ENCODE peak calls at places on chromosomes 11 and 22, in eight cellular contexts. One of them, this sample, is unnamed.

GRCh38 chr11:106378513-106379179 is 301.2 kb downstream of the AASDHPPT start:
- DNase-seq in NCI-H446 treated with DMSO at 0.1 percent for 48 hours: no peak
- DNase-seq in HFFc6: no peak
- DNase-seq in stomach: no peak
- DNase-seq in stimulated activated CD8-positive, alpha-beta memory T cell treated with anti-CD3 and anti-CD28 coated beads, Interleukin-12 subunit alpha, Interleukin-12 subunit beta, amount 100 ng/mL, for 4 hours: no peak
- DNase-seq in CD4-positive, alpha-beta memory T cell: no peak
- DNase-seq in erythroblast: no peak
- DNase-seq in GM12865: no peak
- DNase-seq in this sample: no peak

GRCh38 chr11:111376453-111376871 is 2.6 kb downstream of the POU2AF1 start:
- DNase-seq in NCI-H446 treated with DMSO at 0.1 percent for 48 hours: no peak
- DNase-seq in HFFc6: no peak
- DNase-seq in stomach: no peak
- DNase-seq in stimulated activated CD8-positive, alpha-beta memory T cell treated with anti-CD3 and anti-CD28 coated beads, Interleukin-12 subunit alpha, Interleukin-12 subunit beta, amount 100 ng/mL, for 4 hours: no peak
- DNase-seq in CD4-positive, alpha-beta memory T cell: no peak
- DNase-seq in erythroblast: no peak
- DNase-seq in GM12865: peak
- DNase-seq in this sample: no peak

GRCh38 chr11:3222003-3222855 is 3.6 kb upstream of the MRGPRG start:
- DNase-seq in NCI-H446 treated with DMSO at 0.1 percent for 48 hours: no peak
- DNase-seq in HFFc6: no peak
- DNase-seq in stomach: peak
- DNase-seq in stimulated activated CD8-positive, alpha-beta memory T cell treated with anti-CD3 and anti-CD28 coated beads, Interleukin-12 subunit alpha, Interleukin-12 subunit beta, amount 100 ng/mL, for 4 hours: no peak
- DNase-seq in CD4-positive, alpha-beta memory T cell: no peak
- DNase-seq in erythroblast: no peak
- DNase-seq in GM12865: no peak
- DNase-seq in this sample: no peak

GRCh38 chr22:24954114-24954463 is 1.6 kb downstream of the KIAA1671 start:
- DNase-seq in NCI-H446 treated with DMSO at 0.1 percent for 48 hours: no peak
- DNase-seq in HFFc6: no peak
- DNase-seq in stomach: no peak
- DNase-seq in stimulated activated CD8-positive, alpha-beta memory T cell treated with anti-CD3 and anti-CD28 coated beads, Interleukin-12 subunit alpha, Interleukin-12 subunit beta, amount 100 ng/mL, for 4 hours: no peak
- DNase-seq in CD4-positive, alpha-beta memory T cell: no peak
- DNase-seq in erythroblast: no peak
- DNase-seq in GM12865: no peak
- DNase-seq in this sample: no peak

GRCh38 chr11:5631969-5632635 is 7.3 kb downstream of the TRIM34 start:
- DNase-seq in NCI-H446 treated with DMSO at 0.1 percent for 48 hours: no peak
- DNase-seq in HFFc6: no peak
- DNase-seq in stomach: no peak
- DNase-seq in stimulated activated CD8-positive, alpha-beta memory T cell treated with anti-CD3 and anti-CD28 coated beads, Interleukin-12 subunit alpha, Interleukin-12 subunit beta, amount 100 ng/mL, for 4 hours: no peak
- DNase-seq in CD4-positive, alpha-beta memory T cell: no peak
- DNase-seq in erythroblast: no peak
- DNase-seq in GM12865: peak
- DNase-seq in this sample: peak

GRCh38 chr22:27756212-27756660 is 45.3 kb downstream of the MN1 start:
- DNase-seq in NCI-H446 treated with DMSO at 0.1 percent for 48 hours: no peak
- DNase-seq in HFFc6: no peak
- DNase-seq in stomach: no peak
- DNase-seq in stimulated activated CD8-positive, alpha-beta memory T cell treated with anti-CD3 and anti-CD28 coated beads, Interleukin-12 subunit alpha, Interleukin-12 subunit beta, amount 100 ng/mL, for 4 hours: no peak
- DNase-seq in CD4-positive, alpha-beta memory T cell: no peak
- DNase-seq in erythroblast: no peak
- DNase-seq in GM12865: no peak
- DNase-seq in this sample: no peak

GRCh38 chr22:39995346-39996252 is 845 bp downstream of the FAM83F start:
- DNase-seq in NCI-H446 treated with DMSO at 0.1 percent for 48 hours: no peak
- DNase-seq in HFFc6: no peak
- DNase-seq in stomach: peak
- DNase-seq in stimulated activated CD8-positive, alpha-beta memory T cell treated with anti-CD3 and anti-CD28 coated beads, Interleukin-12 subunit alpha, Interleukin-12 subunit beta, amount 100 ng/mL, for 4 hours: no peak
- DNase-seq in CD4-positive, alpha-beta memory T cell: no peak
- DNase-seq in erythroblast: peak
- DNase-seq in GM12865: no peak
- DNase-seq in this sample: no peak

GRCh38 chr11:11265320-11265719 is 87.7 kb downstream of the CSNK2A3 start:
- DNase-seq in NCI-H446 treated with DMSO at 0.1 percent for 48 hours: no peak
- DNase-seq in HFFc6: no peak
- DNase-seq in stomach: no peak
- DNase-seq in stimulated activated CD8-positive, alpha-beta memory T cell treated with anti-CD3 and anti-CD28 coated beads, Interleukin-12 subunit alpha, Interleukin-12 subunit beta, amount 100 ng/mL, for 4 hours: no peak
- DNase-seq in CD4-positive, alpha-beta memory T cell: no peak
- DNase-seq in erythroblast: no peak
- DNase-seq in GM12865: no peak
- DNase-seq in this sample: no peak

GRCh38 chr11:8233691-8234424 is 29.8 kb downstream of the LMO1 start:
- DNase-seq in NCI-H446 treated with DMSO at 0.1 percent for 48 hours: peak
- DNase-seq in HFFc6: no peak
- DNase-seq in stomach: no peak
- DNase-seq in stimulated activated CD8-positive, alpha-beta memory T cell treated with anti-CD3 and anti-CD28 coated beads, Interleukin-12 subunit alpha, Interleukin-12 subunit beta, amount 100 ng/mL, for 4 hours: no peak
- DNase-seq in CD4-positive, alpha-beta memory T cell: no peak
- DNase-seq in erythroblast: no peak
- DNase-seq in GM12865: no peak
- DNase-seq in this sample: no peak

GRCh38 chr11:126137146-126137545 is 74.3 kb downstream of the RPUSD4 start:
- DNase-seq in NCI-H446 treated with DMSO at 0.1 percent for 48 hours: no peak
- DNase-seq in HFFc6: no peak
- DNase-seq in stomach: no peak
- DNase-seq in stimulated activated CD8-positive, alpha-beta memory T cell treated with anti-CD3 and anti-CD28 coated beads, Interleukin-12 subunit alpha, Interleukin-12 subunit beta, amount 100 ng/mL, for 4 hours: no peak
- DNase-seq in CD4-positive, alpha-beta memory T cell: no peak
- DNase-seq in erythroblast: no peak
- DNase-seq in GM12865: no peak
- DNase-seq in this sample: no peak

This sample was measured in naive B cell.